ENCODE peak calls at places on chromosome 10, in eight cellular contexts. M, X, O, A, B, I, N and P are unnamed samples.

GRCh38 chr10:114519756-114520288 is 115.5 kb upstream of the AFAP1L2 start:
- DNase-seq in M (no peak), X (no peak), O (no peak), A (no peak), B (no peak), I (no peak), N (no peak), P (peak)

GRCh38 chr10:100374137-100374655 is 27.2 kb downstream of the SCD start:
- DNase-seq in M (no peak), X (no peak), O (no peak), A (no peak), B (no peak), I (no peak), N (no peak), P (no peak)

GRCh38 chr10:1209355-1209979 is 153.3 kb downstream of the WDR37 start:
- DNase-seq in M (no peak), X (no peak), O (no peak), A (no peak), B (no peak), I (no peak), N (no peak), P (no peak)

GRCh38 chr10:86899670-86900276 is 57.6 kb downstream of the MMRN2 start:
- DNase-seq in M (no peak), X (peak), O (peak), A (peak), B (peak), I (no peak), N (no peak), P (peak)

GRCh38 chr10:91652364-91652763 is 19.5 kb upstream of the PPP1R3C start:
- DNase-seq in M (peak), X (no peak), O (no peak), A (peak), B (no peak), I (no peak), N (no peak), P (no peak)

GRCh38 chr10:61942997-61943457 is 41.5 kb downstream of the ARID5B start:
- DNase-seq in M (peak), X (no peak), O (no peak), A (peak), B (no peak), I (no peak), N (no peak), P (no peak)

GRCh38 chr10:310976-311639 is 175.9 kb downstream of the ZMYND11 start:
- DNase-seq in M (peak), X (no peak), O (no peak), A (peak), B (no peak), I (no peak), N (no peak), P (no peak)

GRCh38 chr10:132994811-132995210 is 52.4 kb upstream of the CFAP46 start:
- DNase-seq in M (no peak), X (no peak), O (no peak), A (no peak), B (no peak), I (no peak), N (no peak), P (no peak)

GRCh38 chr10:26703096-26703495 is 5.6 kb downstream of the PDSS1 start:
- DNase-seq in M (no peak), X (no peak), O (no peak), A (no peak), B (no peak), I (no peak), N (no peak), P (no peak)

GRCh38 chr10:64880546-64880945 is 1359.3 kb downstream of the REEP3 start:
- DNase-seq in M (no peak), X (no peak), O (no peak), A (no peak), B (no peak), I (no peak), N (no peak), P (no peak)

GRCh38 chr10:29239569-29240472 is 49.0 kb upstream of the LYZL1 start:
- DNase-seq in M (no peak), X (no peak), O (peak), A (peak), B (peak), I (peak), N (no peak), P (no peak)

GRCh38 chr10:14604181-14605142 is 170.2 kb downstream of the FAM107B start:
- DNase-seq in M (peak), X (peak), O (peak), A (peak), B (peak), I (peak), N (peak), P (peak)

GRCh38 chr10:34058922-34059614 is 724.6 kb upstream of the NRP1 start:
- DNase-seq in M (no peak), X (no peak), O (no peak), A (no peak), B (no peak), I (no peak), N (no peak), P (no peak)

GRCh38 chr10:131141645-131142445 is 169.7 kb downstream of the TCERG1L start:
- DNase-seq in M (no peak), X (no peak), O (peak), A (no peak), B (no peak), I (peak), N (peak), P (no peak)

GRCh38 chr10:124293641-124294449 is 124.9 kb downstream of the OAT start:
- DNase-seq in M (no peak), X (no peak), O (no peak), A (no peak), B (no peak), I (no peak), N (no peak), P (no peak)

GRCh38 chr10:102139281-102140110 is 6.7 kb downstream of the PPRC1 start:
- DNase-seq in M (no peak), X (no peak), O (no peak), A (no peak), B (no peak), I (no peak), N (no peak), P (no peak)

GRCh38 chr10:90966146-90966545 is 45.3 kb upstream of the ANKRD1 start:
- DNase-seq in M (no peak), X (no peak), O (no peak), A (no peak), B (no peak), I (no peak), N (no peak), P (no peak)

GRCh38 chr10:93514496-93514895 is 18.1 kb downstream of the CEP55 start:
- DNase-seq in M (no peak), X (no peak), O (no peak), A (peak), B (no peak), I (no peak), N (peak), P (no peak)

GRCh38 chr10:14686356-14686755 is 88.3 kb downstream of the FAM107B start:
- DNase-seq in M (no peak), X (no peak), O (no peak), A (no peak), B (no peak), I (no peak), N (no peak), P (no peak)

GRCh38 chr10:26432938-26433337 is 5.2 kb upstream of the APBB1IP start:
- DNase-seq in M (no peak), X (no peak), O (no peak), A (no peak), B (no peak), I (no peak), N (no peak), P (no peak)

GRCh38 chr10:1939016-1939415 is 201.7 kb upstream of the ADARB2 start:
- DNase-seq in M (no peak), X (no peak), O (no peak), A (no peak), B (no peak), I (no peak), N (no peak), P (no peak)

GRCh38 chr10:15427836-15428414 is 56.8 kb upstream of the FAM171A1 start:
- DNase-seq in M (peak), X (peak), O (peak), A (peak), B (no peak), I (no peak), N (peak), P (no peak)

GRCh38 chr10:7895699-7896090 is 77.4 kb downstream of the TAF3 start:
- DNase-seq in M (no peak), X (no peak), O (no peak), A (no peak), B (no peak), I (no peak), N (no peak), P (no peak)

GRCh38 chr10:99450624-99451498 is 20.4 kb upstream of the GOT1 start:
- DNase-seq in M (no peak), X (no peak), O (peak), A (no peak), B (no peak), I (no peak), N (no peak), P (no peak)

GRCh38 chr10:91636892-91637291 is 4.0 kb upstream of the PPP1R3C start:
- DNase-seq in M (no peak), X (no peak), O (no peak), A (no peak), B (no peak), I (no peak), N (no peak), P (no peak)

GRCh38 chr10:79293841-79294705 is 53.2 kb upstream of the PPIF start:
- DNase-seq in M (no peak), X (no peak), O (no peak), A (peak), B (no peak), I (no peak), N (no peak), P (no peak)

GRCh38 chr10:131972474-131973071 is 9.2 kb downstream of the BNIP3 start:
- DNase-seq in M (no peak), X (no peak), O (peak), A (peak), B (no peak), I (no peak), N (no peak), P (peak)

GRCh38 chr10:131312261-131312801 is 810 bp upstream of the TCERG1L start:
- DNase-seq in M (no peak), X (peak), O (peak), A (no peak), B (no peak), I (peak), N (peak), P (no peak)

GRCh38 chr10:85175635-85176034 is 847.2 kb downstream of the CCSER2 start:
- DNase-seq in M (no peak), X (no peak), O (no peak), A (no peak), B (no peak), I (no peak), N (no peak), P (no peak)